ENCODE peak calls at places on chromosomes 3 and 15, in four cellular contexts. Y is neuronal stem cell, A is tibial artery, T is PC-3. Q is an unnamed sample.
A peak's percentile ranks its signal among the peaks of the same experiment; 100 is the strongest.

GRCh38 chr3:165193392-165194268 is 2.6 kb downstream of the SLITRK3 start:
- DNase-seq in Y (peak; percentile 35), A (no peak), T (no peak), Q (peak; percentile 34)

GRCh38 chr3:75171632-75172230 is 492.4 kb upstream of the FRG2C start:
- DNase-seq in Y (no peak), A (no peak), T (peak; percentile 48), Q (no peak)

GRCh38 chr15:94703591-94703990 is 472.2 kb downstream of the MCTP2 start:
- DNase-seq in Y (no peak), A (no peak), T (no peak), Q (no peak)

GRCh38 chr3:46215810-46216414 is 7.8 kb upstream of the CCR1 start:
- DNase-seq in Y (no peak), A (no peak), T (peak; percentile 98), Q (no peak)

GRCh38 chr3:56053727-56054126 is 414.5 kb downstream of the ERC2 start:
- DNase-seq in Y (no peak), A (no peak), T (no peak), Q (no peak)

GRCh38 chr15:24961967-24962366 is 7.2 kb downstream of the SNRPN start:
- DNase-seq in Y (no peak), A (no peak), T (no peak), Q (no peak)

GRCh38 chr15:101102746-101103145 is 149.1 kb downstream of the CHSY1 start:
- DNase-seq in Y (no peak), A (no peak), T (no peak), Q (no peak)

GRCh38 chr15:60091150-60091549 is 87.0 kb downstream of the FOXB1 start:
- DNase-seq in Y (no peak), A (no peak), T (peak; percentile 95), Q (no peak)

GRCh38 chr3:55571913-55572312 is 84.8 kb upstream of the WNT5A start:
- DNase-seq in Y (peak; percentile 52), A (peak; percentile 65), T (no peak), Q (peak; percentile 67)

GRCh38 chr3:192444096-192444790 is 283.1 kb downstream of the FGF12 start:
- DNase-seq in Y (peak; percentile 64), A (no peak), T (peak; percentile 80), Q (peak; percentile 36)

GRCh38 chr15:39920510-39921273 is 626 bp upstream of the GPR176 start:
- DNase-seq in Y (peak; percentile 63), A (peak; percentile 89), T (peak; percentile 80), Q (peak; percentile 94)

GRCh38 chr3:177357352-177358084 is 160.2 kb upstream of the TBL1XR1 start:
- DNase-seq in Y (no peak), A (no peak), T (peak; percentile 73), Q (no peak)

DNA sequence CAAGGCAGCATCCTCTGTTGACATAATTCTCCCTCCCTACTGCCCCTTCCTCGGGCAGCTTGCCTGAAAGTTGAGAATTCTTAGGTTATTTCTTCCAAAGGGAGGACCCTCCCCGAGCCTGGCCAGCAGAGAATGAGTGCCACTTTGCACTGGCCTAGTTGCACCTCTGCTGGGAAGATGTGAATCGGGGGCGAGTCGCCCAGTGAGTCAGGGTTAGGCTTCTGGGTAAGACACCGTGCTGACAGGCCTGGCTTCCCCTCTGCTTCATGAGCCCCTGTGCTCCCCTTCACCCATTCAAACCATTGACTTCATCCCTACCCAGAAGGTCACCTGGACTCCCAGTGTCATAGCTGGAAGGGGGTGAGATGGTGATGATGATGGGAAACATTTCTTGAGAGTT is 82.3 kb downstream of the AAGAB start:
- DNase-seq in Y (no peak), A (peak; percentile 65), T (peak; percentile 21), Q (no peak)
- H3K36me3 ChIP-seq in Y (peaks cover 99% of the 10 kb centered on the region), A (no peaks in the 10 kb centered on the region), T (peaks cover 76% of the 10 kb centered on the region), Q (peaks cover 5% of the 10 kb centered on the region)

GRCh38 chr3:141384157-141384556 is 15.9 kb downstream of the ZBTB38 start:
- DNase-seq in Y (no peak), A (no peak), T (no peak), Q (no peak)

GRCh38 chr3:141385386-141386079 is 17.2 kb downstream of the ZBTB38 start:
- DNase-seq in Y (no peak), A (no peak), T (no peak), Q (no peak)

GRCh38 chr3:141386080-141386594 is 17.8 kb downstream of the ZBTB38 start:
- DNase-seq in Y (no peak), A (no peak), T (no peak), Q (no peak)

GRCh38 chr3:141383555-141384129 is 15.3 kb downstream of the ZBTB38 start:
- DNase-seq in Y (no peak), A (no peak), T (no peak), Q (no peak)

DNA sequence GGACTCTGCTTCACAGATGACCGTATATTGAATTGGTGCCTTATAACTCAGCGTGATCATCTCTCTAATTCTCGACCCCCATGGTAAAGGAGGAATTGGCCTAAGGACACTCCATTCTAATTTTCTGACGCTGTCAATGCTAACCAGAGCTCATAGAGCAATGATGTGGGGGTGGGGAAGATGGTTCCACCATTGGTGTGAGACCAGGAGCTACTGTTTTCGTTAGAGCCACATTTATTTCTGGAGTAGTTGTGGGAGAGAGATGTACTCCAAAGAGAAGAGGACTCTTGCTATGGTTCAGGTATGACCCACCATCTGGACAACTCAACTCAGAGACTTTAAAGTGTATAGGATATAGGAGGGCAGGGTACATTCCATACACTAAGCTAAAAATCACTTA is 16.3 kb downstream of the ZBTB38 start:
- DNase-seq in Y (no peak), A (no peak), T (no peak), Q (no peak)
- H3K4me3 ChIP-seq in Y (no peak overlapping the region), A (no peak overlapping the region), T (no peak overlapping the region), Q (no peak overlapping the region)

GRCh38 chr15:43052860-43053259 is 53.0 kb downstream of the UBR1 start:
- DNase-seq in Y (no peak), A (no peak), T (no peak), Q (no peak)

DNA sequence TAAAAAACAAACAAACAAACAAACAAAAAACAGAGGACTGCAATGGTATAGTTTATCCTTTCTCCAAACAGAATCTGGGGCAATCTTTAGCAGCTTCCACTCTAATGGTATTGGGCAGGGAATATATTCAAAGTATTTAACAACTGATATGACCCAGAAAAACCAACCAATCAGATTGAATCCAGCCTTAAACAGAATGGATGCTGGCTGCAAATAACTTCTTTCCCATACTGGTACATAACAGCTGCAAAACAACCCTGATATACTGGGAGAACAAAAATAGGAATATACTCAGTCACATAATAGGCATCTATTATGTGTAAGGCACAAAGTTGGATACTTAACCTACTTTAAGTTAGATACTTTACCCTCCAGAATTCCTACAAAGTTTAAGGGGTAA is 49.1 kb downstream of the UBR1 start:
- DNase-seq in Y (no peak), A (no peak), T (no peak), Q (no peak)
- H3K36me3 ChIP-seq in Y (peaks cover 100% of the 10 kb centered on the region), A (peaks cover 72% of the 10 kb centered on the region), T (peaks cover 40% of the 10 kb centered on the region), Q (peaks cover 3% of the 10 kb centered on the region)

GRCh38 chr3:11717301-11717700 is 73.6 kb upstream of the VGLL4 start:
- DNase-seq in Y (no peak), A (no peak), T (no peak), Q (no peak)
- H3K4me3 ChIP-seq in Y (no peak overlapping the region), A (peak overlapping the region; percentile 94), T (peak overlapping the region; percentile 75), Q (no peak overlapping the region)

GRCh38 chr3:17298038-17298437 is 413.3 kb downstream of the PLCL2 start:
- DNase-seq in Y (no peak), A (no peak), T (no peak), Q (no peak)
- H3K36me3 ChIP-seq in Y (no peaks in the 10 kb centered on the region), A (no peaks in the 10 kb centered on the region), T (no peaks in the 10 kb centered on the region), Q (no peaks in the 10 kb centered on the region)

GRCh38 chr3:149585401-149585726 is 72.5 kb downstream of the WWTR1 start:
- DNase-seq in Y (no peak), A (no peak), T (no peak), Q (no peak)
- H3K4me3 ChIP-seq in Y (no peak overlapping the region), A (no peak overlapping the region), T (no peak overlapping the region), Q (no peak overlapping the region)

DNA sequence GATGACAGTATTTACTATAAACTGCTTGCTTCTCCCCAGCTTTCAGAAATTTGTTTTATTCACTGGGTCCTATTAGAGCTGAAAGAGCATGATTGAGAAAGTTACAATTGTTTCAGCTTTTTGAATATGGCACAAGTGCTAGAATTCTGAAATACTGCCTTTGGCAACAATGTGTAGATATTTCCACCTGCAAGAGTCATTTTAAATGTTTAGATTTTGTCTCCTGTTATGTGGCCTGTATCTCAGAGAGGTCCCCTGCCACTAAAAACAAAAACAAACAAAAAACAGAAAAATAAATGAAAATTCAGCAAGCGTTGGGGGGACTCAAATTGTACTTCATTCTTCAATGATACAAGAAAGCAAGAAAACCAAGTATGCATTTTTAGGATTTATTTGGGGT is 28.7 kb downstream of the TGFBR2 start:
- DNase-seq in Y (no peak), A (no peak), T (no peak), Q (no peak)
- H3K36me3 ChIP-seq in Y (peaks cover 73% of the 10 kb centered on the region), A (peaks cover 9% of the 10 kb centered on the region), T (peaks cover 52% of the 10 kb centered on the region), Q (no peaks in the 10 kb centered on the region)